ENCODE peak calls at places on chromosomes 7 and 10, in eight cellular contexts. P, F, A, U, C, R, O and Y are unnamed samples.

GRCh38 chr7:149253665-149254064 is 8.3 kb upstream of the ZNF783 start:
- DNase-seq in O (no peak), C (no peak), F (no peak), R (no peak), U (no peak), P (no peak), A (no peak), Y (no peak)

GRCh38 chr7:98733036-98733435 is 116.0 kb downstream of the NPTX2 start:
- DNase-seq in P (peak), R (no peak), A (no peak), F (no peak), C (no peak), O (peak), U (peak), Y (no peak)

GRCh38 chr10:71889388-71889987 is 38.4 kb upstream of the PSAP start:
- DNase-seq in R (no peak), U (no peak), F (no peak), C (no peak), O (no peak), P (no peak), A (no peak), Y (no peak)

GRCh38 chr7:18474944-18475343 is 20.6 kb upstream of the HDAC9 start:
- DNase-seq in O (no peak), R (no peak), F (no peak), U (no peak), A (no peak), P (no peak), C (no peak), Y (no peak)

GRCh38 chr10:73780966-73781365 is 882 bp upstream of the CHCHD1 start:
- DNase-seq in O (peak), C (no peak), A (no peak), R (no peak), P (no peak), F (no peak), U (no peak), Y (no peak)

GRCh38 chr7:12851841-12852240 is 164.4 kb downstream of the ARL4A start:
- DNase-seq in F (no peak), C (no peak), R (no peak), U (no peak), A (no peak), O (no peak), P (no peak), Y (no peak)

GRCh38 chr10:30459283-30459682 is 25.3 kb downstream of the MAP3K8 start:
- DNase-seq in O (no peak), P (no peak), C (no peak), F (no peak), U (no peak), R (no peak), A (no peak), Y (peak)

GRCh38 chr7:117997862-117998825 is 124.9 kb upstream of the CTTNBP2 start:
- DNase-seq in U (no peak), F (no peak), A (no peak), R (no peak), C (no peak), P (no peak), O (no peak), Y (no peak)

GRCh38 chr7:123622660-123623386 is 21.2 kb downstream of the ASB15 start:
- DNase-seq in P (no peak), O (no peak), C (no peak), F (no peak), R (no peak), A (no peak), U (no peak), Y (no peak)

GRCh38 chr7:5373300-5373699 is 50.3 kb downstream of the TNRC18 start:
- DNase-seq in O (no peak), R (no peak), A (no peak), F (no peak), C (no peak), U (no peak), P (no peak), Y (no peak)

GRCh38 chr10:4810093-4810492 is 15.9 kb upstream of the AKR1E2 start:
- DNase-seq in R (no peak), A (no peak), F (no peak), U (no peak), O (peak), C (no peak), P (no peak), Y (no peak)

GRCh38 chr10:60291354-60291930 is 98.2 kb downstream of the ANK3 start:
- DNase-seq in F (no peak), A (no peak), U (no peak), O (no peak), C (no peak), R (no peak), P (no peak), Y (no peak)

GRCh38 chr10:5496261-5497250 is 2.8 kb downstream of the CALML5 start:
- DNase-seq in A (peak), F (no peak), P (no peak), O (no peak), C (no peak), R (no peak), U (no peak), Y (no peak)

GRCh38 chr7:119703895-119704294 is 569.1 kb upstream of the KCND2 start:
- DNase-seq in P (no peak), O (no peak), F (no peak), U (no peak), R (no peak), A (no peak), C (no peak), Y (no peak)

GRCh38 chr7:96093435-96093834 is 228.5 kb downstream of the SLC25A13 start:
- DNase-seq in C (no peak), A (no peak), P (no peak), U (no peak), O (peak), F (no peak), R (no peak), Y (no peak)

GRCh38 chr7:50822716-50823115 is 40.0 kb upstream of the GRB10 start:
- DNase-seq in U (no peak), C (no peak), P (no peak), O (peak), R (no peak), A (no peak), F (no peak), Y (no peak)

GRCh38 chr7:96075510-96076349 is 246.2 kb downstream of the SLC25A13 start:
- DNase-seq in C (no peak), A (peak), U (peak), P (no peak), F (peak), O (peak), R (peak), Y (peak)

GRCh38 chr10:132016514-132016913 is 34.8 kb upstream of the BNIP3 start:
- DNase-seq in A (no peak), C (no peak), F (no peak), P (no peak), O (no peak), R (no peak), U (no peak), Y (no peak)

GRCh38 chr7:134660242-134660785 is 13.7 kb downstream of the BPGM start:
- DNase-seq in R (no peak), P (no peak), U (no peak), O (peak), F (no peak), C (no peak), A (no peak), Y (no peak)

GRCh38 chr10:100183482-100183881 is 2.3 kb downstream of the ERLIN1 start:
- DNase-seq in F (no peak), C (no peak), P (no peak), A (no peak), R (no peak), O (peak), U (no peak), Y (no peak)
- H3K27ac ChIP-seq in F (no peak), C (no peak), P (no peak), A (peak), R (no peak), O (no peak), U (no peak), Y (peak)

DNA sequence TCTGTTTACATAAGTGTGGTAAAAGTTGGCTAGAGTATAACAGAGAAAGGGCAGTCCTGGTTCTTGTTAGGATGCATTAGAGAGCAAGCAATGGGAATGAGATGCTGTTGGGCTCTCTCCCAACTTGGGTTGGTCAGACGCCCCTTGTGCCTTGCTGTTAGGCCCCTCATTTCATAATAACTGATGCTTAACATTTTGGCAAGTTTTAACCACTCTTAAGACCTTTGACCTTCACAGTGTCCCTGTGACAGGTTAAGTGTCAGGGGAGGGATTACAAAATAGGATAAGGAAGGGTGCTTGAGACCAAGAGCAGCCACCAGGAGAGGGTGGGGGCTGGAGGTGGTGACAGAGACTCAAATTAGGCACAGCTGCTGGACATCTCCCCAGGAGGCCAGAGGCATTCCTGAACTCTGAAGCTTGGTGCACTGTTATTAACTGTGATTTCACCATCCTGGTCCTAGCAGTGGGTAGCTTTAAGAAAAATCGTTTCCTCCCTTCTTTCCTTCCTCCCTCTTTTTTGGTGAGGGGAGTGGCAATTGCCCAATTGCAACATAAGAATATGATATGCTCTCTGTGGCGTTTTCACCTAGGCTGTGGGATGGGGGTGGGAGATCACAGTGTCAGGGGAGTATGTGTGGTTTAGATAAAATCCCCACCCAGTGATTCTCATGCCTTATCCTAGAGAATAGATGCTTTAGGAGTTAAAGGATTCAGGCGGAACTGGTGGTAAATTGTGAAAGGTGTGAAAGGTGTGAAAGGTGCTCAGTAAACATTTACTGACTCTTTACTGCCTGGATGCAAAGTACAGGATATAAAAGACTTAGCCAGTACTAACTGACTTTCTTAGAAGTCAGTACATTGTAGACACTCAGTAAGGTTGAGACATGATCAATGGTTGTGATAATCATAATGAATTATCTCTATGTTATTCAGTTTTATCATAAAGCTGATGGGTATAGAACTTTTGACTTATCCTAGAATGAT is 270.5 kb downstream of the BICC1 start:
- DNase-seq in O (peak), C (no peak), U (no peak), P (no peak), F (no peak), A (peak), R (no peak), Y (no peak)
- H3K27ac ChIP-seq in O (no peak), C (no peak), U (no peak), P (no peak), F (no peak), A (peak), R (no peak), Y (no peak)

GRCh38 chr10:95480102-95480900 is 80.9 kb downstream of the SORBS1 start:
- DNase-seq in O (no peak), U (no peak), R (no peak), C (no peak), P (no peak), F (no peak), A (no peak), Y (no peak)
- H3K27ac ChIP-seq in O (no peak), U (peak), R (no peak), C (peak), P (no peak), F (no peak), A (peak), Y (peak)

GRCh38 chr7:116804459-116804858 is 57.9 kb upstream of the CAPZA2 start:
- DNase-seq in P (no peak), C (no peak), A (no peak), R (no peak), O (no peak), F (no peak), U (no peak), Y (no peak)

GRCh38 chr7:116802144-116802747 is 60.1 kb upstream of the CAPZA2 start:
- DNase-seq in U (no peak), A (no peak), P (no peak), R (no peak), F (no peak), C (no peak), O (peak), Y (no peak)

GRCh38 chr7:116800594-116800993 is 61.8 kb upstream of the CAPZA2 start:
- DNase-seq in C (no peak), O (no peak), A (no peak), R (no peak), U (no peak), P (no peak), F (no peak), Y (no peak)

GRCh38 chr7:116801092-116801710 is 61.2 kb upstream of the CAPZA2 start:
- DNase-seq in C (no peak), O (peak), P (no peak), F (no peak), R (no peak), A (no peak), U (no peak), Y (no peak)

GRCh38 chr7:116802784-116803183 is 59.6 kb upstream of the CAPZA2 start:
- DNase-seq in U (no peak), P (peak), C (no peak), A (no peak), F (no peak), R (no peak), O (peak), Y (no peak)
- H3K27ac ChIP-seq in U (no peak), P (no peak), C (no peak), A (no peak), F (no peak), R (peak), O (peak), Y (no peak)